ENCODE peak calls at places on chromosome 20, in seven cellular contexts. E is astrocyte of the spinal cord, M is NCI-H748 treated with DMSO at 0.1 percent for 48 hours, A is GM10248, V is neural crest cell, Y is astrocyte of the cerebellum, B is T1000. N is an unnamed sample.

GRCh38 chr20:32397567-32398084 is 39.5 kb downstream of the ASXL1 start:
- DNase-seq in M (no peak), A (no peak), Y (no peak), V (no peak), E (no peak), B (no peak), N (no peak)

GRCh38 chr20:41643504-41643938 is 25.3 kb upstream of the CHD6 start:
- DNase-seq in B (no peak), V (no peak), Y (peak), M (peak), E (peak), A (no peak), N (peak)

GRCh38 chr20:64176548-64177419 is 12.5 kb downstream of the MYT1 start:
- DNase-seq in E (no peak), Y (no peak), B (no peak), V (no peak), A (no peak), M (no peak), N (no peak)

GRCh38 chr20:37463726-37464125 is 57.3 kb upstream of the NNAT start:
- DNase-seq in M (no peak), V (no peak), Y (no peak), E (no peak), B (no peak), A (no peak), N (no peak)

GRCh38 chr20:45953672-45954071 is 18.3 kb downstream of the ZNF335 start:
- DNase-seq in Y (no peak), M (no peak), A (no peak), E (no peak), B (no peak), V (no peak), N (no peak)

GRCh38 chr20:15236812-15237211 is 899.4 kb upstream of the FLRT3 start:
- DNase-seq in A (peak), V (peak), E (peak), M (peak), Y (no peak), B (no peak), N (peak)

GRCh38 chr20:43923322-43923721 is 8.7 kb downstream of the TOX2 start:
- DNase-seq in Y (no peak), E (no peak), M (no peak), A (no peak), V (no peak), B (no peak), N (no peak)

GRCh38 chr20:38658879-38659612 is 57.4 kb downstream of the ARHGAP40 start:
- DNase-seq in A (peak), E (no peak), V (peak), Y (no peak), B (no peak), M (peak), N (peak)

GRCh38 chr20:59010995-59011873 is 4.2 kb upstream of the CTSZ start:
- DNase-seq in M (no peak), A (no peak), V (no peak), Y (peak), E (peak), B (no peak), N (no peak)

GRCh38 chr20:63060057-63060991 is 53.6 kb upstream of the BHLHE23 start:
- DNase-seq in Y (no peak), V (peak), B (no peak), E (no peak), M (no peak), A (no peak), N (peak)

GRCh38 chr20:32116079-32116521 is 6.6 kb downstream of the TM9SF4 start:
- DNase-seq in V (no peak), E (peak), Y (no peak), M (no peak), B (no peak), A (no peak), N (no peak)

GRCh38 chr20:10665791-10666190 is 8.0 kb downstream of the JAG1 start:
- DNase-seq in B (no peak), Y (no peak), M (no peak), V (no peak), E (no peak), A (no peak), N (no peak)

GRCh38 chr20:51955756-51956155 is 153.4 kb upstream of the SALL4 start:
- DNase-seq in E (peak), B (no peak), Y (peak), M (no peak), A (no peak), V (no peak), N (no peak)

GRCh38 chr20:25197173-25197869 is 1.8 kb downstream of the ENTPD6 start:
- DNase-seq in Y (no peak), V (no peak), M (no peak), A (peak), B (no peak), E (no peak), N (no peak)

GRCh38 chr20:49397525-49397924 is 84.9 kb downstream of the KCNB1 start:
- DNase-seq in A (no peak), Y (no peak), V (no peak), E (peak), B (no peak), M (no peak), N (no peak)

GRCh38 chr20:54174452-54175175 is 828 bp upstream of the CYP24A1 start:
- DNase-seq in A (no peak), B (no peak), V (no peak), M (no peak), E (peak), Y (no peak), N (no peak)

GRCh38 chr20:20603339-20603990 is 109.0 kb downstream of the RALGAPA2 start:
- DNase-seq in E (no peak), B (no peak), A (peak), Y (no peak), V (no peak), M (peak), N (peak)

GRCh38 chr20:24636626-24637025 is 167.2 kb downstream of the SYNDIG1 start:
- DNase-seq in M (no peak), Y (no peak), V (no peak), A (no peak), E (no peak), B (no peak), N (no peak)

GRCh38 chr20:3998998-3999397 is 16.4 kb downstream of the RNF24 start:
- DNase-seq in M (no peak), A (no peak), E (no peak), Y (no peak), B (no peak), V (no peak), N (no peak)

GRCh38 chr20:61959301-61959700 is 106.4 kb downstream of the TAF4 start:
- DNase-seq in Y (no peak), B (no peak), A (no peak), V (no peak), M (no peak), E (no peak), N (no peak)

GRCh38 chr20:9839626-9840025 is 750 bp upstream of the PAK5 start:
- DNase-seq in E (no peak), M (no peak), A (no peak), V (no peak), B (no peak), Y (no peak), N (no peak)

GRCh38 chr20:39775110-39775509 is 813.0 kb downstream of the DHX35 start:
- DNase-seq in V (no peak), M (no peak), A (no peak), B (peak), Y (peak), E (peak), N (no peak)

GRCh38 chr20:51022803-51023616 is at the start of gene KCNG1:
- DNase-seq in B (peak), A (peak), Y (no peak), M (no peak), V (peak), E (peak), N (no peak)

GRCh38 chr20:59124326-59125029 is 39.1 kb upstream of the ZNF831 start:
- DNase-seq in A (no peak), Y (no peak), B (no peak), M (no peak), V (no peak), E (no peak), N (no peak)

GRCh38 chr20:38426006-38426405 is 9.1 kb downstream of the SNHG17 start:
- DNase-seq in V (no peak), A (no peak), B (peak), M (no peak), Y (peak), E (peak), N (no peak)

GRCh38 chr20:44643596-44644383 is 7.7 kb downstream of the ADA start:
- DNase-seq in V (no peak), B (peak), A (no peak), Y (peak), M (no peak), E (peak), N (no peak)

GRCh38 chr20:62485062-62485700 is 9.4 kb upstream of the GATA5 start:
- DNase-seq in M (no peak), V (no peak), Y (no peak), A (no peak), B (no peak), E (no peak), N (no peak)

GRCh38 chr20:19254086-19254821 is 41.8 kb downstream of the SLC24A3 start:
- DNase-seq in A (no peak), V (no peak), M (no peak), B (no peak), E (peak), Y (no peak), N (no peak)

GRCh38 chr20:53409177-53409576 is 184.5 kb downstream of the ZNF217 start:
- DNase-seq in M (no peak), Y (no peak), A (no peak), B (no peak), V (no peak), E (no peak), N (no peak)

N was measured in SHP77 treated with DMSO at 0.1 percent for 48 hours.